ENCODE peak calls at places on chromosome 9, in seven cellular contexts. Y, B, K, C, V, U and A are unnamed samples. For H3K27me3, the result is how much of the 10 kb centered on the place peaks cover.

GRCh38 chr9:99030082-99030481 is 74.8 kb upstream of the TGFBR1 start:
- DNase-seq in B (peak), C (no peak), U (no peak), V (peak), Y (peak), K (no peak), A (no peak)

GRCh38 chr9:26742843-26743242 is 149.8 kb downstream of the CAAP1 start:
- DNase-seq in U (no peak), B (no peak), Y (no peak), K (no peak), V (no peak), C (no peak), A (no peak)

GRCh38 chr9:125674981-125675973 is 31.7 kb downstream of the MAPKAP1 start:
- DNase-seq in B (peak), V (peak), U (no peak), K (no peak), Y (peak), C (no peak), A (no peak)

GRCh38 chr9:19809422-19810269 is 20.8 kb upstream of the SLC24A2 start:
- DNase-seq in Y (no peak), U (no peak), K (no peak), C (no peak), B (no peak), V (no peak), A (no peak)

GRCh38 chr9:33227013-33227398 is 13.0 kb upstream of the SPINK4 start:
- DNase-seq in C (peak), V (no peak), Y (no peak), U (no peak), K (no peak), B (no peak), A (no peak)

GRCh38 chr9:69324549-69325401 is at the start of gene ENTREP1:
- DNase-seq in U (no peak), K (no peak), V (peak), C (peak), Y (no peak), B (peak), A (no peak)

GRCh38 chr9:134377976-134378375 is 51.7 kb downstream of the RXRA start:
- DNase-seq in K (no peak), Y (no peak), C (peak), V (no peak), U (no peak), B (no peak), A (no peak)

GRCh38 chr9:84371737-84372136 is 31.2 kb upstream of the SLC28A3 start:
- DNase-seq in V (peak), K (no peak), U (no peak), B (peak), Y (peak), C (peak), A (no peak)

GRCh38 chr9:38372685-38373619 is 19.6 kb upstream of the ALDH1B1 start:
- DNase-seq in K (no peak), U (no peak), C (no peak), B (no peak), V (no peak), Y (no peak), A (no peak)

GRCh38 chr9:121566401-121567141 is 66.9 kb upstream of the GGTA1 start:
- DNase-seq in U (no peak), B (peak), C (no peak), V (peak), Y (peak), K (no peak), A (peak)

GRCh38 chr9:70563437-70564204 is 149.2 kb upstream of the KLF9 start:
- DNase-seq in C (no peak), U (peak), B (peak), V (peak), K (no peak), Y (peak), A (no peak)

GRCh38 chr9:20630241-20630943 is 8.1 kb upstream of the MLLT3 start:
- DNase-seq in V (no peak), B (no peak), K (no peak), C (no peak), Y (peak), U (no peak), A (no peak)

GRCh38 chr9:83596899-83597504 is 25.9 kb upstream of the IDNK start:
- DNase-seq in U (peak), Y (no peak), C (no peak), B (peak), K (no peak), V (peak), A (no peak)

GRCh38 chr9:124574944-124575343 is 67.7 kb upstream of the NR5A1 start:
- DNase-seq in U (no peak), K (no peak), Y (peak), C (no peak), B (peak), V (no peak), A (no peak)

GRCh38 chr9:98530806-98531386 is 177.8 kb downstream of the GABBR2 start:
- DNase-seq in Y (no peak), U (no peak), V (no peak), K (no peak), B (no peak), C (no peak), A (no peak)

GRCh38 chr9:127941062-127941925 is 3.6 kb upstream of the DPM2 start:
- DNase-seq in U (no peak), K (no peak), Y (no peak), V (no peak), B (no peak), C (no peak), A (no peak)

GRCh38 chr9:36286388-36286787 is 28.1 kb upstream of the GNE start:
- DNase-seq in Y (no peak), C (no peak), V (peak), K (no peak), B (no peak), U (no peak), A (no peak)

GRCh38 chr9:23643656-23644258 is 182.3 kb downstream of the ELAVL2 start:
- DNase-seq in B (no peak), Y (no peak), U (no peak), K (no peak), V (no peak), C (no peak), A (no peak)

GRCh38 chr9:114386886-114387677 is 700 bp downstream of the AKNA start:
- DNase-seq in Y (peak), C (peak), K (no peak), V (peak), B (peak), U (peak), A (no peak)

GRCh38 chr9:127628644-127629467 is 16.8 kb downstream of the STXBP1 start:
- DNase-seq in V (peak), C (no peak), B (no peak), Y (no peak), K (no peak), U (no peak), A (no peak)

GRCh38 chr9:37575921-37576721 is at the start of gene FBXO10:
- DNase-seq in V (peak), U (peak), C (peak), K (peak), B (peak), Y (peak), A (peak)

DNA sequence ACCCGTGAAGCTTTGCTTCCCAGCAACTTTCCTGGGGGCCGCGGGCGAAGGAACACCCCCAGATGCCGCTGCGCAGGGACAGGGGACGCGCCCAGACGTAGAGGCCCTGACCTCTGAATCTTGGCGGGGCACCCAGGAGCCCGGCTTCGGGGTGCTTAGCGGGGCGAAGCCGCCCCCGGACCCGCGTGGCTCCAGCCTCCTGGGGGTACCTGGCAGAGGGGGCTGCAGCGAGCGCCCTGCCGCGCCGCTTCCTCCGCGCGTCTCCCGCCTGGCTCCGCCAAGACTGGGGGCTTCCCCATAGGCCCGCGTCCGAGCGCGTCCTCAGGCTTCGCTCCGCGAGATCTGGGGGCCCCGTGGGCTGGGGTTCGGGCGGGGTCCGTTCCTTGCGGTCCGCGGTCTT is 23.0 kb upstream of the ZNF782 start:
- DNase-seq in K (no peak), V (no peak), U (no peak), Y (no peak), B (no peak), C (no peak), A (no peak)
- H3K4me3 ChIP-seq in K (no peak), V (no peak), U (no peak), Y (no peak), B (peak), C (peak), A (no peak)

DNA sequence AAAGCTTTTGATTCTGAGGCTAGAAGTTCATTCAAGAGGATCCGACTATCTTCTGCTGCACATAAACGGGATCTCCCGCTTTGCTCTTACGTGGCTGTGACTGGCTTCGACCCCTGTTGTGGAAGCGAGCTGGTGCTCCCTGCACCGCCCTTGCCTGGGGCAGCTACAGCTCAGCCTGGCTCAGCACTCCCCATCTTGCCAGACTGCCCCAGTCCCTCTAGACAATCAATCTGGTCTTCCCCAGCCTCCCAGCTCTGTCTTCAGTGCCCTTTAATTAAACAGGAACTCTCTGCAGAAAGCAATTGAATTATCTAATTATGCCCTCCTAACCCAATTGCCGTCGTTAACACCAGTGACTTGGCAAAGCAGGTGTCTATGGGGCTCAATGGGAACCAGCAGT is 19.0 kb upstream of the NTNG2 start:
- DNase-seq in K (no peak), U (no peak), B (no peak), Y (no peak), V (no peak), C (no peak), A (no peak)
- H3K27me3 ChIP-seq in K (under half), U (under half), B (under half), Y (half or more), V (under half), C (under half), A (under half)

GRCh38 chr9:89978185-89978584 is 373.4 kb downstream of the GADD45G start:
- DNase-seq in K (no peak), C (no peak), U (no peak), V (peak), B (peak), Y (peak), A (no peak)
- TF ChIP-seq CTCF in K (no peak), C (peak), U (no peak), V (peak), B (peak), Y (no peak), A (no peak)

GRCh38 chr9:129567329-129567728 is 53.6 kb downstream of the C9orf50 start:
- DNase-seq in K (no peak), C (no peak), B (no peak), Y (no peak), V (no peak), U (no peak), A (no peak)

GRCh38 chr9:129570450-129571297 is 50.2 kb downstream of the C9orf50 start:
- DNase-seq in V (peak), C (peak), B (peak), Y (peak), U (no peak), K (peak), A (peak)

GRCh38 chr9:129567842-129568559 is 52.9 kb downstream of the C9orf50 start:
- DNase-seq in C (peak), U (no peak), Y (peak), K (no peak), V (peak), B (peak), A (peak)

GRCh38 chr9:129569506-129570449 is 51.1 kb downstream of the C9orf50 start:
- DNase-seq in V (peak), U (no peak), C (no peak), Y (peak), K (no peak), B (peak), A (no peak)

GRCh38 chr9:129568560-129569505 is 52.1 kb downstream of the C9orf50 start:
- DNase-seq in U (peak), C (peak), K (no peak), V (peak), Y (no peak), B (no peak), A (peak)
- H3K4me3 ChIP-seq in U (peak), C (peak), K (peak), V (peak), Y (peak), B (peak), A (peak)